ENCODE peak calls at places on chromosomes 3 and 15, in ten cellular contexts. One of them, this sample, is unnamed.

GRCh38 chr3:153856932-153857331 is 264.3 kb upstream of the ARHGEF26 start:
- DNase-seq in left colon: no peak
- DNase-seq in stimulated activated CD4-positive, alpha-beta T cell treated with anti-CD3 and anti-CD28 coated beads, Interleukin-12 subunit alpha, Interleukin-12 subunit beta, amount 100 ng/mL, for 24 hours: no peak
- DNase-seq in left ventricle myocardium superior: no peak
- DNase-seq in NT2/D1: peak; percentile 6
- DNase-seq in stimulated activated naive CD8-positive, alpha-beta T cell treated with anti-CD3 and anti-CD28 coated beads, Interleukin-15, Interleukin-2, amounts not matched to agents 100 U/mL and 50 U/mL, for 24 hours: no peak
- DNase-seq in activated naive CD4-positive, alpha-beta T cell treated with anti-CD3 and anti-CD28 coated beads for 36 hours: no peak
- DNase-seq in AG09309: no peak
- DNase-seq in GM12892: no peak
- DNase-seq in naive thymus-derived CD4-positive, alpha-beta T cell: no peak
- DNase-seq in this sample: no peak

GRCh38 chr3:169971522-169971921 is 4.9 kb downstream of the SEC62 start:
- DNase-seq in stimulated activated CD4-positive, alpha-beta T cell treated with anti-CD3 and anti-CD28 coated beads, Interleukin-12 subunit alpha, Interleukin-12 subunit beta, amount 100 ng/mL, for 24 hours: no peak
- DNase-seq in left colon: no peak
- DNase-seq in left ventricle myocardium superior: no peak
- DNase-seq in naive thymus-derived CD4-positive, alpha-beta T cell: no peak
- DNase-seq in stimulated activated naive CD8-positive, alpha-beta T cell treated with anti-CD3 and anti-CD28 coated beads, Interleukin-15, Interleukin-2, amounts not matched to agents 100 U/mL and 50 U/mL, for 24 hours: no peak
- DNase-seq in GM12892: no peak
- DNase-seq in NT2/D1: no peak
- DNase-seq in AG09309: no peak
- DNase-seq in activated naive CD4-positive, alpha-beta T cell treated with anti-CD3 and anti-CD28 coated beads for 36 hours: no peak
- DNase-seq in this sample: no peak

GRCh38 chr3:8052599-8053185 is 448.9 kb upstream of the LMCD1 start:
- DNase-seq in NT2/D1: peak; percentile 25
- DNase-seq in activated naive CD4-positive, alpha-beta T cell treated with anti-CD3 and anti-CD28 coated beads for 36 hours: no peak
- DNase-seq in left colon: no peak
- DNase-seq in GM12892: no peak
- DNase-seq in left ventricle myocardium superior: peak; percentile 30
- DNase-seq in stimulated activated naive CD8-positive, alpha-beta T cell treated with anti-CD3 and anti-CD28 coated beads, Interleukin-15, Interleukin-2, amounts not matched to agents 100 U/mL and 50 U/mL, for 24 hours: no peak
- DNase-seq in AG09309: no peak
- DNase-seq in stimulated activated CD4-positive, alpha-beta T cell treated with anti-CD3 and anti-CD28 coated beads, Interleukin-12 subunit alpha, Interleukin-12 subunit beta, amount 100 ng/mL, for 24 hours: no peak
- DNase-seq in naive thymus-derived CD4-positive, alpha-beta T cell: no peak
- DNase-seq in this sample: no peak

GRCh38 chr3:18556503-18556902 is 131.4 kb upstream of the SATB1 start:
- DNase-seq in stimulated activated naive CD8-positive, alpha-beta T cell treated with anti-CD3 and anti-CD28 coated beads, Interleukin-15, Interleukin-2, amounts not matched to agents 100 U/mL and 50 U/mL, for 24 hours: peak; percentile 77
- DNase-seq in GM12892: no peak
- DNase-seq in AG09309: peak; percentile 10
- DNase-seq in left colon: no peak
- DNase-seq in naive thymus-derived CD4-positive, alpha-beta T cell: peak; percentile 32
- DNase-seq in stimulated activated CD4-positive, alpha-beta T cell treated with anti-CD3 and anti-CD28 coated beads, Interleukin-12 subunit alpha, Interleukin-12 subunit beta, amount 100 ng/mL, for 24 hours: peak; percentile 53
- DNase-seq in left ventricle myocardium superior: no peak
- DNase-seq in activated naive CD4-positive, alpha-beta T cell treated with anti-CD3 and anti-CD28 coated beads for 36 hours: peak; percentile 95
- DNase-seq in NT2/D1: no peak
- DNase-seq in this sample: no peak

GRCh38 chr3:138441742-138442141 is 7.3 kb downstream of the ESYT3 start:
- DNase-seq in stimulated activated naive CD8-positive, alpha-beta T cell treated with anti-CD3 and anti-CD28 coated beads, Interleukin-15, Interleukin-2, amounts not matched to agents 100 U/mL and 50 U/mL, for 24 hours: no peak
- DNase-seq in AG09309: no peak
- DNase-seq in stimulated activated CD4-positive, alpha-beta T cell treated with anti-CD3 and anti-CD28 coated beads, Interleukin-12 subunit alpha, Interleukin-12 subunit beta, amount 100 ng/mL, for 24 hours: no peak
- DNase-seq in naive thymus-derived CD4-positive, alpha-beta T cell: no peak
- DNase-seq in left colon: no peak
- DNase-seq in left ventricle myocardium superior: no peak
- DNase-seq in GM12892: no peak
- DNase-seq in activated naive CD4-positive, alpha-beta T cell treated with anti-CD3 and anti-CD28 coated beads for 36 hours: no peak
- DNase-seq in NT2/D1: no peak
- DNase-seq in this sample: no peak

GRCh38 chr3:190513409-190514162 is at the start of gene IL1RAP:
- DNase-seq in naive thymus-derived CD4-positive, alpha-beta T cell: peak; percentile 91
- DNase-seq in AG09309: peak; percentile 85
- DNase-seq in NT2/D1: peak; percentile 77
- DNase-seq in GM12892: peak; percentile 82
- DNase-seq in left colon: peak; percentile 93
- DNase-seq in activated naive CD4-positive, alpha-beta T cell treated with anti-CD3 and anti-CD28 coated beads for 36 hours: peak; percentile 87
- DNase-seq in stimulated activated CD4-positive, alpha-beta T cell treated with anti-CD3 and anti-CD28 coated beads, Interleukin-12 subunit alpha, Interleukin-12 subunit beta, amount 100 ng/mL, for 24 hours: peak; percentile 71
- DNase-seq in stimulated activated naive CD8-positive, alpha-beta T cell treated with anti-CD3 and anti-CD28 coated beads, Interleukin-15, Interleukin-2, amounts not matched to agents 100 U/mL and 50 U/mL, for 24 hours: peak; percentile 89
- DNase-seq in left ventricle myocardium superior: peak; percentile 96
- DNase-seq in this sample: peak; percentile 77

GRCh38 chr3:135125171-135125801 is 330.2 kb downstream of the EPHB1 start:
- DNase-seq in naive thymus-derived CD4-positive, alpha-beta T cell: no peak
- DNase-seq in activated naive CD4-positive, alpha-beta T cell treated with anti-CD3 and anti-CD28 coated beads for 36 hours: peak; percentile 8
- DNase-seq in left colon: peak; percentile 5
- DNase-seq in GM12892: no peak
- DNase-seq in stimulated activated naive CD8-positive, alpha-beta T cell treated with anti-CD3 and anti-CD28 coated beads, Interleukin-15, Interleukin-2, amounts not matched to agents 100 U/mL and 50 U/mL, for 24 hours: no peak
- DNase-seq in AG09309: no peak
- DNase-seq in left ventricle myocardium superior: no peak
- DNase-seq in stimulated activated CD4-positive, alpha-beta T cell treated with anti-CD3 and anti-CD28 coated beads, Interleukin-12 subunit alpha, Interleukin-12 subunit beta, amount 100 ng/mL, for 24 hours: no peak
- DNase-seq in NT2/D1: peak; percentile 43
- DNase-seq in this sample: peak; percentile 38

GRCh38 chr3:191280111-191280510 is 49.1 kb upstream of the CCDC50 start:
- DNase-seq in NT2/D1: no peak
- DNase-seq in stimulated activated CD4-positive, alpha-beta T cell treated with anti-CD3 and anti-CD28 coated beads, Interleukin-12 subunit alpha, Interleukin-12 subunit beta, amount 100 ng/mL, for 24 hours: no peak
- DNase-seq in activated naive CD4-positive, alpha-beta T cell treated with anti-CD3 and anti-CD28 coated beads for 36 hours: no peak
- DNase-seq in left ventricle myocardium superior: no peak
- DNase-seq in left colon: no peak
- DNase-seq in naive thymus-derived CD4-positive, alpha-beta T cell: no peak
- DNase-seq in stimulated activated naive CD8-positive, alpha-beta T cell treated with anti-CD3 and anti-CD28 coated beads, Interleukin-15, Interleukin-2, amounts not matched to agents 100 U/mL and 50 U/mL, for 24 hours: no peak
- DNase-seq in GM12892: no peak
- DNase-seq in AG09309: no peak
- DNase-seq in this sample: no peak

GRCh38 chr3:102712896-102713295 is 278.1 kb downstream of the ZPLD1 start:
- DNase-seq in NT2/D1: no peak
- DNase-seq in stimulated activated CD4-positive, alpha-beta T cell treated with anti-CD3 and anti-CD28 coated beads, Interleukin-12 subunit alpha, Interleukin-12 subunit beta, amount 100 ng/mL, for 24 hours: no peak
- DNase-seq in GM12892: no peak
- DNase-seq in naive thymus-derived CD4-positive, alpha-beta T cell: no peak
- DNase-seq in activated naive CD4-positive, alpha-beta T cell treated with anti-CD3 and anti-CD28 coated beads for 36 hours: peak; percentile 8
- DNase-seq in stimulated activated naive CD8-positive, alpha-beta T cell treated with anti-CD3 and anti-CD28 coated beads, Interleukin-15, Interleukin-2, amounts not matched to agents 100 U/mL and 50 U/mL, for 24 hours: no peak
- DNase-seq in left ventricle myocardium superior: no peak
- DNase-seq in left colon: no peak
- DNase-seq in AG09309: no peak
- DNase-seq in this sample: no peak

GRCh38 chr3:174547801-174548200 is 311.3 kb upstream of the NAALADL2 start:
- DNase-seq in GM12892: no peak
- DNase-seq in AG09309: no peak
- DNase-seq in naive thymus-derived CD4-positive, alpha-beta T cell: no peak
- DNase-seq in left colon: no peak
- DNase-seq in stimulated activated naive CD8-positive, alpha-beta T cell treated with anti-CD3 and anti-CD28 coated beads, Interleukin-15, Interleukin-2, amounts not matched to agents 100 U/mL and 50 U/mL, for 24 hours: no peak
- DNase-seq in stimulated activated CD4-positive, alpha-beta T cell treated with anti-CD3 and anti-CD28 coated beads, Interleukin-12 subunit alpha, Interleukin-12 subunit beta, amount 100 ng/mL, for 24 hours: no peak
- DNase-seq in left ventricle myocardium superior: no peak
- DNase-seq in NT2/D1: no peak
- DNase-seq in activated naive CD4-positive, alpha-beta T cell treated with anti-CD3 and anti-CD28 coated beads for 36 hours: no peak
- DNase-seq in this sample: no peak

GRCh38 chr3:125367403-125368230 is 7.5 kb downstream of the ZNF148 start:
- DNase-seq in left ventricle myocardium superior: no peak
- DNase-seq in stimulated activated naive CD8-positive, alpha-beta T cell treated with anti-CD3 and anti-CD28 coated beads, Interleukin-15, Interleukin-2, amounts not matched to agents 100 U/mL and 50 U/mL, for 24 hours: no peak
- DNase-seq in GM12892: no peak
- DNase-seq in activated naive CD4-positive, alpha-beta T cell treated with anti-CD3 and anti-CD28 coated beads for 36 hours: no peak
- DNase-seq in stimulated activated CD4-positive, alpha-beta T cell treated with anti-CD3 and anti-CD28 coated beads, Interleukin-12 subunit alpha, Interleukin-12 subunit beta, amount 100 ng/mL, for 24 hours: no peak
- DNase-seq in naive thymus-derived CD4-positive, alpha-beta T cell: no peak
- DNase-seq in left colon: no peak
- DNase-seq in NT2/D1: no peak
- DNase-seq in AG09309: no peak
- DNase-seq in this sample: no peak

GRCh38 chr3:194282436-194283122 is 68.5 kb downstream of the CPN2 start:
- DNase-seq in stimulated activated naive CD8-positive, alpha-beta T cell treated with anti-CD3 and anti-CD28 coated beads, Interleukin-15, Interleukin-2, amounts not matched to agents 100 U/mL and 50 U/mL, for 24 hours: no peak
- DNase-seq in left colon: no peak
- DNase-seq in AG09309: no peak
- DNase-seq in activated naive CD4-positive, alpha-beta T cell treated with anti-CD3 and anti-CD28 coated beads for 36 hours: no peak
- DNase-seq in stimulated activated CD4-positive, alpha-beta T cell treated with anti-CD3 and anti-CD28 coated beads, Interleukin-12 subunit alpha, Interleukin-12 subunit beta, amount 100 ng/mL, for 24 hours: no peak
- DNase-seq in NT2/D1: no peak
- DNase-seq in naive thymus-derived CD4-positive, alpha-beta T cell: no peak
- DNase-seq in GM12892: no peak
- DNase-seq in left ventricle myocardium superior: no peak
- DNase-seq in this sample: no peak

GRCh38 chr3:30544811-30545210 is 61.6 kb upstream of the TGFBR2 start:
- DNase-seq in AG09309: peak; percentile 85
- DNase-seq in left colon: no peak
- DNase-seq in stimulated activated naive CD8-positive, alpha-beta T cell treated with anti-CD3 and anti-CD28 coated beads, Interleukin-15, Interleukin-2, amounts not matched to agents 100 U/mL and 50 U/mL, for 24 hours: no peak
- DNase-seq in activated naive CD4-positive, alpha-beta T cell treated with anti-CD3 and anti-CD28 coated beads for 36 hours: no peak
- DNase-seq in NT2/D1: no peak
- DNase-seq in naive thymus-derived CD4-positive, alpha-beta T cell: no peak
- DNase-seq in left ventricle myocardium superior: no peak
- DNase-seq in GM12892: no peak
- DNase-seq in stimulated activated CD4-positive, alpha-beta T cell treated with anti-CD3 and anti-CD28 coated beads, Interleukin-12 subunit alpha, Interleukin-12 subunit beta, amount 100 ng/mL, for 24 hours: no peak
- DNase-seq in this sample: no peak

GRCh38 chr3:150411106-150411460 is 3.0 kb downstream of the TSC22D2 start:
- DNase-seq in NT2/D1: no peak
- DNase-seq in AG09309: no peak
- DNase-seq in naive thymus-derived CD4-positive, alpha-beta T cell: no peak
- DNase-seq in left colon: no peak
- DNase-seq in activated naive CD4-positive, alpha-beta T cell treated with anti-CD3 and anti-CD28 coated beads for 36 hours: no peak
- DNase-seq in GM12892: no peak
- DNase-seq in left ventricle myocardium superior: no peak
- DNase-seq in stimulated activated naive CD8-positive, alpha-beta T cell treated with anti-CD3 and anti-CD28 coated beads, Interleukin-15, Interleukin-2, amounts not matched to agents 100 U/mL and 50 U/mL, for 24 hours: no peak
- DNase-seq in stimulated activated CD4-positive, alpha-beta T cell treated with anti-CD3 and anti-CD28 coated beads, Interleukin-12 subunit alpha, Interleukin-12 subunit beta, amount 100 ng/mL, for 24 hours: no peak
- DNase-seq in this sample: no peak

GRCh38 chr15:93366387-93367100 is 277.5 kb upstream of the RGMA start:
- DNase-seq in AG09309: no peak
- DNase-seq in GM12892: no peak
- DNase-seq in stimulated activated CD4-positive, alpha-beta T cell treated with anti-CD3 and anti-CD28 coated beads, Interleukin-12 subunit alpha, Interleukin-12 subunit beta, amount 100 ng/mL, for 24 hours: no peak
- DNase-seq in left colon: no peak
- DNase-seq in activated naive CD4-positive, alpha-beta T cell treated with anti-CD3 and anti-CD28 coated beads for 36 hours: no peak
- DNase-seq in left ventricle myocardium superior: no peak
- DNase-seq in naive thymus-derived CD4-positive, alpha-beta T cell: no peak
- DNase-seq in stimulated activated naive CD8-positive, alpha-beta T cell treated with anti-CD3 and anti-CD28 coated beads, Interleukin-15, Interleukin-2, amounts not matched to agents 100 U/mL and 50 U/mL, for 24 hours: no peak
- DNase-seq in NT2/D1: no peak
- DNase-seq in this sample: no peak

GRCh38 chr3:61858054-61858453 is 296.7 kb downstream of the PTPRG start:
- DNase-seq in NT2/D1: no peak
- DNase-seq in stimulated activated naive CD8-positive, alpha-beta T cell treated with anti-CD3 and anti-CD28 coated beads, Interleukin-15, Interleukin-2, amounts not matched to agents 100 U/mL and 50 U/mL, for 24 hours: no peak
- DNase-seq in stimulated activated CD4-positive, alpha-beta T cell treated with anti-CD3 and anti-CD28 coated beads, Interleukin-12 subunit alpha, Interleukin-12 subunit beta, amount 100 ng/mL, for 24 hours: no peak
- DNase-seq in activated naive CD4-positive, alpha-beta T cell treated with anti-CD3 and anti-CD28 coated beads for 36 hours: no peak
- DNase-seq in left colon: no peak
- DNase-seq in naive thymus-derived CD4-positive, alpha-beta T cell: no peak
- DNase-seq in GM12892: no peak
- DNase-seq in AG09309: no peak
- DNase-seq in left ventricle myocardium superior: no peak
- DNase-seq in this sample: no peak

GRCh38 chr15:58285212-58285920 is 146.4 kb upstream of the LIPC start:
- DNase-seq in naive thymus-derived CD4-positive, alpha-beta T cell: no peak
- DNase-seq in left colon: no peak
- DNase-seq in stimulated activated naive CD8-positive, alpha-beta T cell treated with anti-CD3 and anti-CD28 coated beads, Interleukin-15, Interleukin-2, amounts not matched to agents 100 U/mL and 50 U/mL, for 24 hours: no peak
- DNase-seq in left ventricle myocardium superior: no peak
- DNase-seq in NT2/D1: no peak
- DNase-seq in AG09309: no peak
- DNase-seq in activated naive CD4-positive, alpha-beta T cell treated with anti-CD3 and anti-CD28 coated beads for 36 hours: no peak
- DNase-seq in GM12892: no peak
- DNase-seq in stimulated activated CD4-positive, alpha-beta T cell treated with anti-CD3 and anti-CD28 coated beads, Interleukin-12 subunit alpha, Interleukin-12 subunit beta, amount 100 ng/mL, for 24 hours: no peak
- DNase-seq in this sample: no peak

GRCh38 chr15:82146990-82147461 is 101.2 kb upstream of the MEX3B start:
- DNase-seq in activated naive CD4-positive, alpha-beta T cell treated with anti-CD3 and anti-CD28 coated beads for 36 hours: no peak
- DNase-seq in left ventricle myocardium superior: no peak
- DNase-seq in stimulated activated CD4-positive, alpha-beta T cell treated with anti-CD3 and anti-CD28 coated beads, Interleukin-12 subunit alpha, Interleukin-12 subunit beta, amount 100 ng/mL, for 24 hours: no peak
- DNase-seq in GM12892: no peak
- DNase-seq in NT2/D1: no peak
- DNase-seq in AG09309: no peak
- DNase-seq in left colon: no peak
- DNase-seq in stimulated activated naive CD8-positive, alpha-beta T cell treated with anti-CD3 and anti-CD28 coated beads, Interleukin-15, Interleukin-2, amounts not matched to agents 100 U/mL and 50 U/mL, for 24 hours: no peak
- DNase-seq in naive thymus-derived CD4-positive, alpha-beta T cell: no peak
- DNase-seq in this sample: no peak

GRCh38 chr3:153614563-153614962 is 452.5 kb downstream of the RAP2B start:
- DNase-seq in AG09309: peak; percentile 87
- DNase-seq in left ventricle myocardium superior: no peak
- DNase-seq in left colon: no peak
- DNase-seq in activated naive CD4-positive, alpha-beta T cell treated with anti-CD3 and anti-CD28 coated beads for 36 hours: no peak
- DNase-seq in naive thymus-derived CD4-positive, alpha-beta T cell: no peak
- DNase-seq in stimulated activated CD4-positive, alpha-beta T cell treated with anti-CD3 and anti-CD28 coated beads, Interleukin-12 subunit alpha, Interleukin-12 subunit beta, amount 100 ng/mL, for 24 hours: no peak
- DNase-seq in NT2/D1: no peak
- DNase-seq in stimulated activated naive CD8-positive, alpha-beta T cell treated with anti-CD3 and anti-CD28 coated beads, Interleukin-15, Interleukin-2, amounts not matched to agents 100 U/mL and 50 U/mL, for 24 hours: no peak
- DNase-seq in GM12892: no peak
- DNase-seq in this sample: no peak

GRCh38 chr3:134155456-134155855 is 95.2 kb downstream of the RYK start:
- DNase-seq in naive thymus-derived CD4-positive, alpha-beta T cell: no peak
- DNase-seq in stimulated activated naive CD8-positive, alpha-beta T cell treated with anti-CD3 and anti-CD28 coated beads, Interleukin-15, Interleukin-2, amounts not matched to agents 100 U/mL and 50 U/mL, for 24 hours: no peak
- DNase-seq in activated naive CD4-positive, alpha-beta T cell treated with anti-CD3 and anti-CD28 coated beads for 36 hours: no peak
- DNase-seq in GM12892: no peak
- DNase-seq in left colon: no peak
- DNase-seq in left ventricle myocardium superior: no peak
- DNase-seq in stimulated activated CD4-positive, alpha-beta T cell treated with anti-CD3 and anti-CD28 coated beads, Interleukin-12 subunit alpha, Interleukin-12 subunit beta, amount 100 ng/mL, for 24 hours: no peak
- DNase-seq in NT2/D1: no peak
- DNase-seq in AG09309: no peak
- DNase-seq in this sample: no peak

GRCh38 chr15:78623786-78624497 is 3.1 kb upstream of the CHRNA3 start:
- DNase-seq in naive thymus-derived CD4-positive, alpha-beta T cell: no peak
- DNase-seq in left colon: no peak
- DNase-seq in left ventricle myocardium superior: no peak
- DNase-seq in stimulated activated naive CD8-positive, alpha-beta T cell treated with anti-CD3 and anti-CD28 coated beads, Interleukin-15, Interleukin-2, amounts not matched to agents 100 U/mL and 50 U/mL, for 24 hours: no peak
- DNase-seq in GM12892: no peak
- DNase-seq in AG09309: no peak
- DNase-seq in stimulated activated CD4-positive, alpha-beta T cell treated with anti-CD3 and anti-CD28 coated beads, Interleukin-12 subunit alpha, Interleukin-12 subunit beta, amount 100 ng/mL, for 24 hours: no peak
- DNase-seq in activated naive CD4-positive, alpha-beta T cell treated with anti-CD3 and anti-CD28 coated beads for 36 hours: no peak
- DNase-seq in NT2/D1: no peak
- DNase-seq in this sample: no peak

GRCh38 chr15:42465520-42466259 is 25.3 kb downstream of the ZNF106 start:
- DNase-seq in NT2/D1: no peak
- DNase-seq in left colon: no peak
- DNase-seq in naive thymus-derived CD4-positive, alpha-beta T cell: no peak
- DNase-seq in stimulated activated naive CD8-positive, alpha-beta T cell treated with anti-CD3 and anti-CD28 coated beads, Interleukin-15, Interleukin-2, amounts not matched to agents 100 U/mL and 50 U/mL, for 24 hours: no peak
- DNase-seq in AG09309: no peak
- DNase-seq in stimulated activated CD4-positive, alpha-beta T cell treated with anti-CD3 and anti-CD28 coated beads, Interleukin-12 subunit alpha, Interleukin-12 subunit beta, amount 100 ng/mL, for 24 hours: no peak
- DNase-seq in activated naive CD4-positive, alpha-beta T cell treated with anti-CD3 and anti-CD28 coated beads for 36 hours: no peak
- DNase-seq in GM12892: no peak
- DNase-seq in left ventricle myocardium superior: no peak
- DNase-seq in this sample: no peak